ENCODE peak calls at places on chromosome 18, in seven cellular contexts. One of them, this sample, is unnamed.

GRCh38 chr18:75268206-75268605 is 57.6 kb downstream of the TSHZ1 start:
- DNase-seq in hepatocyte: no peak
- DNase-seq in NT2/D1: no peak
- DNase-seq in bronchial epithelial cell: no peak
- DNase-seq in adipocyte: no peak
- DNase-seq in Caco-2: no peak
- DNase-seq in adrenal gland: no peak
- DNase-seq in this sample: no peak

GRCh38 chr18:44695503-44695902 is 14.8 kb downstream of the SETBP1 start:
- DNase-seq in hepatocyte: no peak
- DNase-seq in bronchial epithelial cell: no peak
- DNase-seq in Caco-2: no peak
- DNase-seq in adipocyte: no peak
- DNase-seq in adrenal gland: no peak
- DNase-seq in NT2/D1: no peak
- DNase-seq in this sample: no peak

GRCh38 chr18:3397031-3397750 is 52.8 kb upstream of the TGIF1 start:
- DNase-seq in adipocyte: no peak
- DNase-seq in NT2/D1: no peak
- DNase-seq in Caco-2: peak; percentile 35
- DNase-seq in adrenal gland: no peak
- DNase-seq in hepatocyte: no peak
- DNase-seq in bronchial epithelial cell: peak; percentile 38
- DNase-seq in this sample: no peak

GRCh38 chr18:34938102-34938501 is 103.1 kb upstream of the MAPRE2 start:
- DNase-seq in Caco-2: no peak
- DNase-seq in adipocyte: no peak
- DNase-seq in adrenal gland: no peak
- DNase-seq in hepatocyte: no peak
- DNase-seq in NT2/D1: no peak
- DNase-seq in bronchial epithelial cell: no peak
- DNase-seq in this sample: no peak

GRCh38 chr18:4510709-4511108 is 55.6 kb upstream of the DLGAP1 start:
- DNase-seq in NT2/D1: no peak
- DNase-seq in adrenal gland: no peak
- DNase-seq in bronchial epithelial cell: no peak
- DNase-seq in hepatocyte: peak; percentile 31
- DNase-seq in Caco-2: no peak
- DNase-seq in adipocyte: no peak
- DNase-seq in this sample: no peak

GRCh38 chr18:48455555-48456478 is 46.6 kb upstream of the ZBTB7C start:
- DNase-seq in adrenal gland: no peak
- DNase-seq in adipocyte: peak; percentile 64
- DNase-seq in hepatocyte: peak; percentile 49
- DNase-seq in Caco-2: no peak
- DNase-seq in NT2/D1: no peak
- DNase-seq in bronchial epithelial cell: peak; percentile 90
- DNase-seq in this sample: no peak

GRCh38 chr18:8478166-8478967 is 130.9 kb upstream of the RAB12 start:
- DNase-seq in adipocyte: peak; percentile 78
- DNase-seq in adrenal gland: peak; percentile 74
- DNase-seq in NT2/D1: peak; percentile 57
- DNase-seq in hepatocyte: peak; percentile 79
- DNase-seq in Caco-2: peak; percentile 84
- DNase-seq in bronchial epithelial cell: peak; percentile 48
- DNase-seq in this sample: peak; percentile 93

GRCh38 chr18:38956068-38956467 is 1390.5 kb upstream of the CELF4 start:
- DNase-seq in NT2/D1: no peak
- DNase-seq in adipocyte: no peak
- DNase-seq in hepatocyte: no peak
- DNase-seq in Caco-2: no peak
- DNase-seq in bronchial epithelial cell: no peak
- DNase-seq in adrenal gland: no peak
- DNase-seq in this sample: no peak

GRCh38 chr18:80166240-80166639 is 57.2 kb downstream of the ADNP2 start:
- DNase-seq in adipocyte: no peak
- DNase-seq in bronchial epithelial cell: no peak
- DNase-seq in Caco-2: no peak
- DNase-seq in hepatocyte: no peak
- DNase-seq in NT2/D1: no peak
- DNase-seq in adrenal gland: no peak
- DNase-seq in this sample: no peak

GRCh38 chr18:44955825-44956224 is 275.1 kb downstream of the SETBP1 start:
- DNase-seq in adipocyte: no peak
- DNase-seq in bronchial epithelial cell: no peak
- DNase-seq in hepatocyte: no peak
- DNase-seq in adrenal gland: no peak
- DNase-seq in NT2/D1: no peak
- DNase-seq in Caco-2: no peak
- DNase-seq in this sample: no peak

GRCh38 chr18:3230401-3231334 is 10.9 kb upstream of the MYOM1 start:
- DNase-seq in Caco-2: peak; percentile 41
- DNase-seq in NT2/D1: no peak
- DNase-seq in bronchial epithelial cell: no peak
- DNase-seq in adipocyte: no peak
- DNase-seq in adrenal gland: peak; percentile 75
- DNase-seq in hepatocyte: no peak
- DNase-seq in this sample: peak; percentile 31

GRCh38 chr18:46174317-46175039 is 70.3 kb downstream of the HAUS1 start:
- DNase-seq in NT2/D1: no peak
- DNase-seq in Caco-2: peak; percentile 26
- DNase-seq in hepatocyte: peak; percentile 75
- DNase-seq in bronchial epithelial cell: peak; percentile 32
- DNase-seq in adrenal gland: peak; percentile 54
- DNase-seq in adipocyte: peak; percentile 74
- DNase-seq in this sample: peak; percentile 82

GRCh38 chr18:59674534-59674933 is 22.7 kb downstream of the CCBE1 start:
- DNase-seq in hepatocyte: no peak
- DNase-seq in bronchial epithelial cell: no peak
- DNase-seq in adipocyte: peak; percentile 38
- DNase-seq in adrenal gland: no peak
- DNase-seq in Caco-2: no peak
- DNase-seq in NT2/D1: no peak
- DNase-seq in this sample: no peak

GRCh38 chr18:54102123-54102522 is 122.3 kb downstream of the MBD2 start:
- DNase-seq in adrenal gland: no peak
- DNase-seq in adipocyte: no peak
- DNase-seq in bronchial epithelial cell: peak; percentile 59
- DNase-seq in hepatocyte: no peak
- DNase-seq in Caco-2: no peak
- DNase-seq in NT2/D1: no peak
- DNase-seq in this sample: no peak

GRCh38 chr18:28905509-28905908 is 728.6 kb upstream of the CDH2 start:
- DNase-seq in adipocyte: no peak
- DNase-seq in Caco-2: no peak
- DNase-seq in adrenal gland: no peak
- DNase-seq in NT2/D1: no peak
- DNase-seq in bronchial epithelial cell: peak; percentile 61
- DNase-seq in hepatocyte: no peak
- DNase-seq in this sample: no peak

GRCh38 chr18:8314123-8314522 is 295.1 kb upstream of the RAB12 start:
- DNase-seq in adrenal gland: no peak
- DNase-seq in Caco-2: no peak
- DNase-seq in bronchial epithelial cell: no peak
- DNase-seq in hepatocyte: no peak
- DNase-seq in adipocyte: no peak
- DNase-seq in NT2/D1: no peak
- DNase-seq in this sample: no peak

GRCh38 chr18:49757513-49758262 is 55.6 kb downstream of the ACAA2 start:
- DNase-seq in hepatocyte: no peak
- DNase-seq in adipocyte: no peak
- DNase-seq in NT2/D1: no peak
- DNase-seq in adrenal gland: no peak
- DNase-seq in bronchial epithelial cell: no peak
- DNase-seq in Caco-2: no peak
- DNase-seq in this sample: peak; percentile 91

GRCh38 chr18:11654736-11655604 is 34.1 kb upstream of the GNAL start:
- DNase-seq in bronchial epithelial cell: peak; percentile 43
- DNase-seq in hepatocyte: peak; percentile 75
- DNase-seq in NT2/D1: no peak
- DNase-seq in Caco-2: peak; percentile 79
- DNase-seq in adrenal gland: peak; percentile 56
- DNase-seq in adipocyte: peak; percentile 70
- DNase-seq in this sample: peak; percentile 91

GRCh38 chr18:73124165-73124564 is 256.4 kb upstream of the NETO1 start:
- DNase-seq in hepatocyte: peak; percentile 6
- DNase-seq in bronchial epithelial cell: no peak
- DNase-seq in Caco-2: no peak
- DNase-seq in adipocyte: peak; percentile 62
- DNase-seq in NT2/D1: no peak
- DNase-seq in adrenal gland: no peak
- DNase-seq in this sample: no peak

GRCh38 chr18:76662621-76663020 is 159.7 kb upstream of the ZNF236 start:
- DNase-seq in hepatocyte: no peak
- DNase-seq in NT2/D1: no peak
- DNase-seq in adrenal gland: no peak
- DNase-seq in bronchial epithelial cell: no peak
- DNase-seq in adipocyte: no peak
- DNase-seq in Caco-2: no peak
- DNase-seq in this sample: no peak

GRCh38 chr18:71431171-71431570 is 1113.0 kb downstream of the CBLN2 start:
- DNase-seq in NT2/D1: no peak
- DNase-seq in adrenal gland: no peak
- DNase-seq in adipocyte: no peak
- DNase-seq in hepatocyte: no peak
- DNase-seq in bronchial epithelial cell: no peak
- DNase-seq in Caco-2: no peak
- DNase-seq in this sample: no peak

GRCh38 chr18:24170389-24170788 is 31.5 kb downstream of the CABYR start:
- DNase-seq in Caco-2: peak; percentile 2
- DNase-seq in bronchial epithelial cell: no peak
- DNase-seq in adrenal gland: no peak
- DNase-seq in NT2/D1: no peak
- DNase-seq in hepatocyte: no peak
- DNase-seq in adipocyte: no peak
- DNase-seq in this sample: no peak

GRCh38 chr18:24173997-24174396 is 35.1 kb downstream of the CABYR start:
- DNase-seq in Caco-2: no peak
- DNase-seq in bronchial epithelial cell: peak; percentile 59
- DNase-seq in adrenal gland: no peak
- DNase-seq in NT2/D1: no peak
- DNase-seq in hepatocyte: no peak
- DNase-seq in adipocyte: no peak
- DNase-seq in this sample: no peak

GRCh38 chr18:24168496-24168895 is 29.6 kb downstream of the CABYR start:
- DNase-seq in hepatocyte: no peak
- DNase-seq in adipocyte: no peak
- DNase-seq in adrenal gland: no peak
- DNase-seq in bronchial epithelial cell: no peak
- DNase-seq in NT2/D1: no peak
- DNase-seq in Caco-2: no peak
- DNase-seq in this sample: no peak
- H3K36me3 ChIP-seq in hepatocyte: no peaks in the 10 kb centered on the region
- H3K36me3 ChIP-seq in adipocyte: peaks cover 76% of the 10 kb centered on the region
- H3K36me3 ChIP-seq in adrenal gland: peaks cover 29% of the 10 kb centered on the region
- H3K36me3 ChIP-seq in bronchial epithelial cell: peaks cover 2% of the 10 kb centered on the region
- H3K36me3 ChIP-seq in NT2/D1: peaks cover 34% of the 10 kb centered on the region
- H3K36me3 ChIP-seq in Caco-2: no peaks in the 10 kb centered on the region
- H3K36me3 ChIP-seq in this sample: no peaks in the 10 kb centered on the region

GRCh38 chr18:55337908-55338521 is 250.0 kb downstream of the TCF4 start:
- DNase-seq in Caco-2: no peak
- DNase-seq in bronchial epithelial cell: no peak
- DNase-seq in adipocyte: no peak
- DNase-seq in adrenal gland: peak; percentile 67
- DNase-seq in NT2/D1: no peak
- DNase-seq in hepatocyte: no peak
- DNase-seq in this sample: no peak

GRCh38 chr18:55331301-55331700 is 256.7 kb downstream of the TCF4 start:
- DNase-seq in adrenal gland: no peak
- DNase-seq in hepatocyte: no peak
- DNase-seq in bronchial epithelial cell: no peak
- DNase-seq in adipocyte: no peak
- DNase-seq in Caco-2: no peak
- DNase-seq in NT2/D1: no peak
- DNase-seq in this sample: no peak

GRCh38 chr18:55337153-55337552 is 250.8 kb downstream of the TCF4 start:
- DNase-seq in bronchial epithelial cell: no peak
- DNase-seq in Caco-2: no peak
- DNase-seq in NT2/D1: no peak
- DNase-seq in adrenal gland: no peak
- DNase-seq in adipocyte: no peak
- DNase-seq in hepatocyte: no peak
- DNase-seq in this sample: no peak

GRCh38 chr18:55338955-55339662 is 248.9 kb downstream of the TCF4 start:
- DNase-seq in hepatocyte: no peak
- DNase-seq in bronchial epithelial cell: peak; percentile 6
- DNase-seq in Caco-2: no peak
- DNase-seq in adrenal gland: no peak
- DNase-seq in adipocyte: peak; percentile 5
- DNase-seq in NT2/D1: no peak
- DNase-seq in this sample: no peak

DNA sequence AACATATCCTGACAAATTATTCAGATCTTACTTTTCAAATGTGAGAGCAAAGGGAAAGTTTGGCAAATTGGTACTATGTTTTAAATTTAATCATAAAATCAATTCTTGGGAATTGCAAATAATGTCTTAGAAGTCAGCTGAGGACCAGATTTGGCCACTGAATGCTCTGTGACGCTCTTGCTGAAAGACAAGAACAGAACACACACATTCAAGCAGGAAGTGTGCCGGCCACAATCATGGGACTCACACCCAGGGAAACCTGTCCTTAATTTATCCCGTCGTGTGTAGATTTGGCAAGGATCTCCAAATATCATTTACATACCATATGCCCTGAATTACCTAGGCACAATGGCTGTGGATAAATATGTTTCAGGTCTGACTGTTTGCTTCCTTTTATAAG is 253.1 kb downstream of the TCF4 start:
- DNase-seq in bronchial epithelial cell: peak; percentile 6
- DNase-seq in adrenal gland: peak; percentile 71
- DNase-seq in NT2/D1: no peak
- DNase-seq in adipocyte: no peak
- DNase-seq in Caco-2: no peak
- DNase-seq in hepatocyte: no peak
- DNase-seq in this sample: no peak
- H3K36me3 ChIP-seq in bronchial epithelial cell: no peaks in the 10 kb centered on the region
- H3K36me3 ChIP-seq in adrenal gland: no peaks in the 10 kb centered on the region
- H3K36me3 ChIP-seq in NT2/D1: no peaks in the 10 kb centered on the region
- H3K36me3 ChIP-seq in adipocyte: no peaks in the 10 kb centered on the region
- H3K36me3 ChIP-seq in Caco-2: no peaks in the 10 kb centered on the region
- H3K36me3 ChIP-seq in hepatocyte: no peaks in the 10 kb centered on the region
- H3K36me3 ChIP-seq in this sample: no peaks in the 10 kb centered on the region

GRCh38 chr18:13100942-13101658 is 109.9 kb downstream of the CEP192 start:
- DNase-seq in bronchial epithelial cell: no peak
- DNase-seq in NT2/D1: no peak
- DNase-seq in adrenal gland: no peak
- DNase-seq in Caco-2: no peak
- DNase-seq in hepatocyte: no peak
- DNase-seq in adipocyte: no peak
- DNase-seq in this sample: no peak
- H3K36me3 ChIP-seq in bronchial epithelial cell: peaks cover 18% of the 10 kb centered on the region
- H3K36me3 ChIP-seq in NT2/D1: peaks cover 71% of the 10 kb centered on the region
- H3K36me3 ChIP-seq in adrenal gland: peaks cover 50% of the 10 kb centered on the region
- H3K36me3 ChIP-seq in Caco-2: peaks cover 2% of the 10 kb centered on the region
- H3K36me3 ChIP-seq in hepatocyte: no peaks in the 10 kb centered on the region
- H3K36me3 ChIP-seq in adipocyte: peaks cover 78% of the 10 kb centered on the region
- H3K36me3 ChIP-seq in this sample: peaks cover 26% of the 10 kb centered on the region

GRCh38 chr18:58367425-58368140 is 261.3 kb downstream of the ALPK2 start:
- DNase-seq in Caco-2: no peak
- DNase-seq in adrenal gland: no peak
- DNase-seq in bronchial epithelial cell: no peak
- DNase-seq in hepatocyte: no peak
- DNase-seq in NT2/D1: no peak
- DNase-seq in adipocyte: no peak
- DNase-seq in this sample: no peak
- H3K36me3 ChIP-seq in Caco-2: no peaks in the 10 kb centered on the region
- H3K36me3 ChIP-seq in adrenal gland: peaks cover 7% of the 10 kb centered on the region
- H3K36me3 ChIP-seq in bronchial epithelial cell: peaks cover 15% of the 10 kb centered on the region
- H3K36me3 ChIP-seq in hepatocyte: no peaks in the 10 kb centered on the region
- H3K36me3 ChIP-seq in NT2/D1: peaks cover 58% of the 10 kb centered on the region
- H3K36me3 ChIP-seq in adipocyte: no peaks in the 10 kb centered on the region
- H3K36me3 ChIP-seq in this sample: peaks cover 14% of the 10 kb centered on the region

GRCh38 chr18:675307-675706 is 17.9 kb downstream of the TYMS start:
- DNase-seq in Caco-2: no peak
- DNase-seq in NT2/D1: no peak
- DNase-seq in hepatocyte: no peak
- DNase-seq in bronchial epithelial cell: no peak
- DNase-seq in adrenal gland: no peak
- DNase-seq in adipocyte: no peak
- DNase-seq in this sample: no peak
- H3K36me3 ChIP-seq in Caco-2: peaks cover 4% of the 10 kb centered on the region
- H3K36me3 ChIP-seq in NT2/D1: peaks cover 83% of the 10 kb centered on the region
- H3K36me3 ChIP-seq in hepatocyte: peaks cover 2% of the 10 kb centered on the region
- H3K36me3 ChIP-seq in bronchial epithelial cell: peaks cover 16% of the 10 kb centered on the region
- H3K36me3 ChIP-seq in adrenal gland: peaks cover 51% of the 10 kb centered on the region
- H3K36me3 ChIP-seq in adipocyte: peaks cover 81% of the 10 kb centered on the region
- H3K36me3 ChIP-seq in this sample: peaks cover 27% of the 10 kb centered on the region